ENCODE peak calls at places on chromosomes 1 and 21, in six cellular contexts. J is RCC 7860, L is T-helper 2 cell, Q is germinal center, P is SK-MEL-5, I is RWPE2. V is an unnamed sample.
A peak's percentile ranks its signal among the peaks of the same experiment; 100 is the strongest.

GRCh38 chr21:45709696-45710268 is 66.3 kb downstream of the PCBP3 start:
- DNase-seq in J (no peak), L (no peak), Q (no peak), P (no peak), I (no peak), V (no peak)

GRCh38 chr1:234579967-234580366 is 30.0 kb downstream of the IRF2BP2 start:
- DNase-seq in J (no peak), L (no peak), Q (peak; percentile 56), P (peak; percentile 48), I (no peak), V (no peak)

GRCh38 chr1:58524353-58524945 is 22.1 kb downstream of the OMA1 start:
- DNase-seq in J (no peak), L (no peak), Q (no peak), P (no peak), I (no peak), V (no peak)

GRCh38 chr1:204438628-204439027 is 27.0 kb upstream of the PPP1R15B start:
- DNase-seq in J (peak; percentile 97), L (no peak), Q (no peak), P (no peak), I (peak; percentile 80), V (no peak)

GRCh38 chr1:17893891-17894631 is 138.9 kb downstream of the ACTL8 start:
- DNase-seq in J (peak; percentile 28), L (no peak), Q (no peak), P (no peak), I (no peak), V (no peak)

GRCh38 chr1:1623631-1624442 is 8.1 kb upstream of the MMP23B start:
- DNase-seq in J (no peak), L (no peak), Q (no peak), P (no peak), I (peak; percentile 65), V (no peak)

GRCh38 chr1:98221926-98222325 is 301.1 kb upstream of the DPYD start:
- DNase-seq in J (no peak), L (no peak), Q (no peak), P (peak; percentile 81), I (no peak), V (no peak)

GRCh38 chr1:153357076-153357852 is 390 bp upstream of the S100A9 start:
- DNase-seq in J (no peak), L (no peak), Q (no peak), P (no peak), I (peak; percentile 90), V (no peak)

GRCh38 chr1:161133220-161133740 is 813 bp upstream of the DEDD start:
- DNase-seq in J (no peak), L (no peak), Q (no peak), P (no peak), I (no peak), V (no peak)

GRCh38 chr21:45511661-45512431 is 30.4 kb downstream of the SLC19A1 start:
- DNase-seq in J (no peak), L (no peak), Q (no peak), P (no peak), I (peak; percentile 62), V (no peak)

GRCh38 chr1:41784516-41785279 is 134.0 kb downstream of the HIVEP3 start:
- DNase-seq in J (no peak), L (no peak), Q (no peak), P (no peak), I (no peak), V (no peak)

GRCh38 chr1:169892819-169893644 is 664 bp downstream of the SCYL3 start:
- DNase-seq in J (no peak), L (no peak), Q (no peak), P (peak; percentile 2), I (no peak), V (no peak)

GRCh38 chr1:78176448-78176847 is 130.7 kb downstream of the GIPC2 start:
- DNase-seq in J (no peak), L (no peak), Q (no peak), P (peak; percentile 8), I (peak; percentile 78), V (no peak)

GRCh38 chr1:115764541-115764940 is 4.0 kb downstream of the CASQ2 start:
- DNase-seq in J (no peak), L (no peak), Q (no peak), P (peak; percentile 79), I (no peak), V (no peak)

GRCh38 chr1:212718499-212718898 is 18.9 kb upstream of the BATF3 start:
- DNase-seq in J (no peak), L (no peak), Q (no peak), P (peak; percentile 68), I (no peak), V (no peak)

GRCh38 chr1:18573170-18573569 is 57.5 kb upstream of the PAX7 start:
- DNase-seq in J (no peak), L (no peak), Q (peak; percentile 49), P (no peak), I (no peak), V (no peak)